ENCODE peak calls at places on chromosomes 11 and 22, in six cellular contexts. K is transverse colon, I is brain microvascular endothelial cell, W is astrocyte of the spinal cord, J is foreskin fibroblast, U is lower leg skin. B is an unnamed sample.

GRCh38 chr22:30267382-30268302 is 991 bp upstream of the OSM start:
- DNase-seq in U (no peak), W (no peak), J (no peak), I (no peak), K (no peak), B (no peak)

GRCh38 chr11:118911880-118912741 is 13.6 kb downstream of the BCL9L start:
- DNase-seq in I (peak), U (peak), W (peak), J (peak), K (peak), B (peak)

GRCh38 chr11:79486239-79486984 is 45.6 kb upstream of the TENM4 start:
- DNase-seq in K (no peak), W (no peak), J (no peak), U (no peak), I (no peak), B (no peak)

GRCh38 chr11:36162909-36163434 is 126.3 kb downstream of the COMMD9 start:
- DNase-seq in J (no peak), K (no peak), U (no peak), W (no peak), I (no peak), B (no peak)

GRCh38 chr11:133821776-133822175 is 23.5 kb downstream of the SPATA19 start:
- DNase-seq in I (no peak), J (no peak), K (peak), W (no peak), U (no peak), B (peak)

GRCh38 chr11:129265125-129265788 is 73.1 kb upstream of the ARHGAP32 start:
- DNase-seq in I (no peak), K (no peak), J (no peak), U (no peak), W (no peak), B (no peak)

GRCh38 chr11:8721740-8722139 is 39.1 kb downstream of the RPL27A start:
- DNase-seq in J (no peak), W (no peak), U (no peak), K (peak), I (no peak), B (no peak)

GRCh38 chr11:42812408-42812807 is 499.4 kb upstream of the API5 start:
- DNase-seq in I (no peak), J (no peak), K (no peak), U (no peak), W (no peak), B (no peak)

GRCh38 chr11:68780829-68781228 is 29.5 kb upstream of the TESMIN start:
- DNase-seq in W (no peak), J (no peak), U (no peak), I (no peak), K (peak), B (peak)

GRCh38 chr11:42542336-42542735 is 769.5 kb upstream of the API5 start:
- DNase-seq in U (no peak), I (no peak), J (no peak), W (no peak), K (no peak), B (no peak)

GRCh38 chr11:66870131-66870530 is 13.3 kb downstream of the LRFN4 start:
- DNase-seq in W (no peak), I (no peak), U (no peak), J (no peak), K (no peak), B (no peak)

GRCh38 chr11:16883179-16883578 is 131.0 kb downstream of the PLEKHA7 start:
- DNase-seq in U (peak), I (no peak), J (no peak), W (no peak), K (peak), B (no peak)

GRCh38 chr11:63532150-63532549 is 4.5 kb upstream of the PLAAT4 start:
- DNase-seq in I (no peak), U (no peak), J (no peak), W (no peak), K (no peak), B (no peak)

GRCh38 chr11:34977039-34977906 is 60.9 kb downstream of the PDHX start:
- DNase-seq in I (peak), U (no peak), J (peak), K (no peak), W (peak), B (peak)

GRCh38 chr11:85746640-85747039 is 60.6 kb upstream of the CCDC89 start:
- DNase-seq in J (no peak), W (no peak), I (no peak), K (no peak), U (no peak), B (no peak)

GRCh38 chr11:32829680-32830412 is at the start of gene PRRG4:
- DNase-seq in J (peak), U (peak), W (peak), I (no peak), K (peak), B (peak)

GRCh38 chr11:32829157-32829679 is 509 bp upstream of the PRRG4 start:
- DNase-seq in K (no peak), W (no peak), U (no peak), I (peak), J (no peak), B (no peak)

GRCh38 chr11:32830796-32831195 is 1.1 kb downstream of the PRRG4 start:
- DNase-seq in I (no peak), J (no peak), W (no peak), U (no peak), K (no peak), B (no peak)

GRCh38 chr11:32831241-32831640 is 1.5 kb downstream of the PRRG4 start:
- DNase-seq in U (no peak), I (no peak), J (no peak), K (no peak), W (no peak), B (no peak)

GRCh38 chr11:32830413-32830738 is 649 bp downstream of the PRRG4 start:
- DNase-seq in W (no peak), I (no peak), U (no peak), J (no peak), K (peak), B (peak)
- H3K4me3 ChIP-seq in W (peak), I (peak), U (peak), J (peak), K (peak), B (no peak)

GRCh38 chr11:26027887-26028286 is 304.0 kb upstream of the ANO3 start:
- DNase-seq in K (no peak), U (no peak), W (no peak), J (no peak), I (no peak), B (no peak)
- TF ChIP-seq CTCF in K (no peak), U (no peak), W (no peak), J (no peak), I (no peak), B (no peak)

GRCh38 chr11:441418-442274 is at the start of gene ANO9:
- DNase-seq in I (no peak), W (no peak), K (peak), U (no peak), J (no peak), B (no peak)
- H3K4me3 ChIP-seq in I (no peak), W (no peak), K (peak), U (no peak), J (no peak), B (no peak)

GRCh38 chr11:109865558-109866186 is 227.5 kb upstream of the ZC3H12C start:
- DNase-seq in K (no peak), J (no peak), W (no peak), I (no peak), U (no peak), B (no peak)
- TF ChIP-seq CTCF in K (no peak), J (no peak), W (no peak), I (no peak), U (no peak), B (no peak)

B was measured in fibroblast of mammary gland.